ENCODE peak calls at places on chromosome 9, in ten cellular contexts. K is fibroblast of lung, R is upper lobe of right lung, C is lower lobe of right lung, O is K562, T is A549, I is lung, G is heart right ventricle, H is H9, U is colonic mucosa. E is an unnamed sample.
A peak's percentile ranks its signal among the peaks of the same experiment; 100 is the strongest.

GRCh38 chr9:2157277-2158105 is 142.3 kb downstream of the SMARCA2 start:
- DNase-seq in K (peak; percentile 62), R (peak; percentile 65), C (peak; percentile 52), O (no peak), T (peak; percentile 52), I (peak; percentile 43), G (peak; percentile 30), H (peak; percentile 37), U (peak; percentile 31), E (peak; percentile 76)

GRCh38 chr9:130320697-130321080 is 55.1 kb downstream of the HMCN2 start:
- DNase-seq in K (no peak), R (peak; percentile 69), C (no peak), O (peak; percentile 56), T (peak; percentile 35), I (no peak), G (peak; percentile 42), H (peak; percentile 77), U (peak; percentile 43), E (no peak)

GRCh38 chr9:34370970-34371880 is 5.5 kb downstream of the MYORG start:
- DNase-seq in K (peak; percentile 11), R (no peak), C (no peak), O (no peak), T (no peak), I (peak; percentile 25), G (no peak), H (no peak), U (no peak), E (no peak)

GRCh38 chr9:26158631-26159150 is 480.4 kb upstream of the TUSC1 start:
- DNase-seq in K (no peak), R (no peak), C (no peak), O (no peak), T (no peak), I (no peak), G (no peak), H (no peak), U (no peak), E (no peak)

GRCh38 chr9:123349691-123350480 is 6.1 kb upstream of the CRB2 start:
- DNase-seq in K (peak; percentile 47), R (no peak), C (no peak), O (peak; percentile 85), T (peak; percentile 52), I (peak; percentile 50), G (no peak), H (peak; percentile 82), U (peak; percentile 68), E (no peak)

GRCh38 chr9:68842568-68842967 is 137.5 kb downstream of the PIP5K1B start:
- DNase-seq in K (no peak), R (no peak), C (no peak), O (no peak), T (no peak), I (no peak), G (no peak), H (no peak), U (no peak), E (no peak)

GRCh38 chr9:97527626-97528528 is 26.4 kb downstream of the TMOD1 start:
- DNase-seq in K (no peak), R (peak; percentile 62), C (no peak), O (no peak), T (no peak), I (no peak), G (no peak), H (peak; percentile 58), U (no peak), E (peak; percentile 89)

GRCh38 chr9:69016366-69017096 is 2.6 kb upstream of the PRKACG start:
- DNase-seq in K (no peak), R (no peak), C (no peak), O (no peak), T (no peak), I (no peak), G (no peak), H (no peak), U (no peak), E (no peak)

GRCh38 chr9:8020161-8020560 is 220.6 kb upstream of the DMAC1 start:
- DNase-seq in K (no peak), R (no peak), C (no peak), O (no peak), T (no peak), I (no peak), G (no peak), H (no peak), U (no peak), E (no peak)

GRCh38 chr9:126788046-126788445 is 16.8 kb upstream of the ZBTB43 start:
- DNase-seq in K (no peak), R (no peak), C (no peak), O (no peak), T (no peak), I (no peak), G (no peak), H (no peak), U (no peak), E (no peak)

GRCh38 chr9:35859995-35860348 is 10.2 kb downstream of the OR13J1 start:
- DNase-seq in K (no peak), R (no peak), C (no peak), O (no peak), T (no peak), I (no peak), G (no peak), H (no peak), U (no peak), E (no peak)

GRCh38 chr9:99998866-99999265 is 92.4 kb downstream of the STX17 start:
- DNase-seq in K (no peak), R (no peak), C (no peak), O (no peak), T (no peak), I (no peak), G (no peak), H (no peak), U (no peak), E (no peak)
- H3K4me1 ChIP-seq in K (no peaks in the 10 kb centered on the region), R (no peaks in the 10 kb centered on the region), C (no peaks in the 10 kb centered on the region), O (no peaks in the 10 kb centered on the region), T (no peaks in the 10 kb centered on the region), I (no peaks in the 10 kb centered on the region), G (no peaks in the 10 kb centered on the region), H (no peaks in the 10 kb centered on the region), U (no peaks in the 10 kb centered on the region), E (no peaks in the 10 kb centered on the region)

GRCh38 chr9:20291201-20291600 is 331.1 kb downstream of the MLLT3 start:
- DNase-seq in K (no peak), R (no peak), C (no peak), O (no peak), T (no peak), I (no peak), G (no peak), H (no peak), U (no peak), E (no peak)

GRCh38 chr9:20290287-20290686 is 332.0 kb downstream of the MLLT3 start:
- DNase-seq in K (no peak), R (no peak), C (no peak), O (no peak), T (no peak), I (no peak), G (no peak), H (no peak), U (no peak), E (no peak)

GRCh38 chr9:20289416-20289815 is 332.9 kb downstream of the MLLT3 start:
- DNase-seq in K (no peak), R (no peak), C (no peak), O (no peak), T (no peak), I (no peak), G (no peak), H (no peak), U (no peak), E (no peak)

GRCh38 chr9:20294351-20294750 is 327.9 kb downstream of the MLLT3 start:
- DNase-seq in K (no peak), R (no peak), C (no peak), O (no peak), T (no peak), I (no peak), G (no peak), H (no peak), U (no peak), E (no peak)

DNA sequence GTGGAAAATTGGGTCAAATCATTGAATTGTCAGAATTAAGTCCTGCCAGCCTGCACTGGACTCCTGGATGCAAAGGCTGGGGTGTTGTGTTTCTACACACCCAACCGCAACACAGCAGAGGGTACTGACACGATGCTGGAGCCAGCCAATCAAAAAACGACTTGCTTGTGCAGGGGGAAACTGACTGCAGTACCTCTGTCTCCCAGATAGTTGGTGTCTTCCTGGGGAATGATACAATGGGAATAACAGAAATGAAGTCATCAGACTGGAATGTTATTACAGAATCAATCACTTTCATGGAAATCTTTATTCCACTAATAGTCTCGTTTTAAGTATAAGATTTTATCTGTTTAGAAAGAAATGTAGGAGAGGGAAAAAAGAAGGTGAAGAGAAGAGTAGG is 330.3 kb downstream of the MLLT3 start:
- DNase-seq in K (peak; percentile 45), R (no peak), C (no peak), O (no peak), T (peak; percentile 66), I (no peak), G (no peak), H (no peak), U (no peak), E (no peak)
- TF ChIP-seq CTCF in K (peak; percentile 40), R (no peak), C (no peak), O (no peak), T (no peak), I (no peak), G (no peak), H (peak; percentile 28), U (no peak), E (no peak)

DNA sequence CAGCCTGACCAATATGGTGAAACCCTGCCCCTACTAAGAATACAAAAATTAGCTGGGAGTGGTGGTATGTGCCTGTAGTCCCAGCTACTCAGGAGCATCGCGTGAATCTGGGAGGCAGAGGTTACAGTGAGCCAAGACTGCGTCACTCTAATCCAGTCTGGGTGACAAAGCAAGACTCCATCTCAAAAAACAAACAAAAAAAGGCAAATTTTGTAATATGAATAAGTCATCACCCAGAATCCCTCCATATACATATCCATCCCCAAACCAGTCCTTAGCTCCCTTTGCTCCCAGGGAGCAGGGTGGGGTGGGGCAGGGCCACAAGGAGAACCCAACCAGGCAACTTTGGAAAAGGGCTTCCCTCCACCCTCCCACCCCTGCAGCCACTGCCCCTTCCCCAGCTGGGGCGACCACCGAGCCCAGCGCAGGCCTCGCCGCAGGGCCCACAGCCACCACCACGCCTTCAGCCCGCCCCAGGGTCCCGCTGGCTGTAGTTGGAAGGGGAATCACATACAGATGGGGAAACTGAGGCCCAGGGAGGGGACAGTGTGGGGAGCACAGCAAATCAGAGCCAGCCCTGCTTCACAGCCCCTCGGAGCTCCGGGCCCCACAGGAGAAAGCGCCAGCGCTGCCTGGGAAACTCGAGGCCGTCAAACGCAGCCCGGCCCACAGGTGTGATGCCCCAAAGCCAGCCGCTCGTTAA is 7.8 kb downstream of the NOTCH1 start:
- DNase-seq in K (peak; percentile 42), R (no peak), C (no peak), O (no peak), T (no peak), I (no peak), G (no peak), H (no peak), U (no peak), E (no peak)
- H3K4me1 ChIP-seq in K (peaks cover 4% of the 10 kb centered on the region), R (peaks cover 71% of the 10 kb centered on the region), C (peaks cover 88% of the 10 kb centered on the region), O (peaks cover 66% of the 10 kb centered on the region), T (peaks cover 19% of the 10 kb centered on the region), I (peaks cover 46% of the 10 kb centered on the region), G (peaks cover 88% of the 10 kb centered on the region), H (no peaks in the 10 kb centered on the region), U (peaks cover 50% of the 10 kb centered on the region), E (peaks cover 13% of the 10 kb centered on the region)

DNA sequence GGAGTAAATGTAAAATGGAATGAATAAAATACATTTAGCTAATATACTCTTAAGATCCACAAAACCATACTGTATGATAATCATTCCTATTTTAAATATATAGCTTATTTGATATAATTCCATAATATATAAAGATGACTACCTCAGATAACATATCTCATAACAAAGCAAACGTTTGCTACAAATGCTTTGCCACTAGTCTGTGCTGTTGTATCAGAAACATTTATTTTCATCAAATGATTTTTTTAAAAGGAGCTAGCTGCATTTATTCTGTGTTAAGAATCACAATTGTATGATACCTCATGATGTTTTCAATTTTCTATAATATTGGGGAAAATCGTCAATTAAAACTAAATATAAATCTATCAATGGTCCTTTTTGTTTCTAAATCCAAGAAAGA is 567.2 kb downstream of the PTPRD start:
- DNase-seq in K (peak; percentile 66), R (no peak), C (no peak), O (no peak), T (peak; percentile 10), I (no peak), G (no peak), H (no peak), U (no peak), E (no peak)
- TF ChIP-seq CTCF in K (peak; percentile 67), R (peak; percentile 8), C (no peak), O (no peak), T (peak; percentile 21), I (no peak), G (peak; percentile 60), H (peak; percentile 57), U (peak; percentile 14), E (no peak)